ENCODE peak calls at places on chromosomes 2 and 18, in nine cellular contexts. W is tibial artery, F is NB4, D is HL-60, J is heart left ventricle, P is foreskin fibroblast, N is colonic mucosa, Z is choroid plexus epithelial cell, H is bronchial epithelial cell. X is an unnamed sample.

GRCh38 chr2:175251425-175252041 is 70.0 kb upstream of the ATP5MC3 start:
- DNase-seq in H (peak), J (no peak), P (peak), Z (peak), N (peak), D (peak), F (peak), W (no peak), X (peak)

GRCh38 chr2:98455494-98455976 is 10.9 kb downstream of the INPP4A start:
- DNase-seq in Z (peak), H (no peak), J (no peak), D (peak), F (peak), W (no peak), N (no peak), P (no peak), X (peak)

GRCh38 chr2:86048888-86049287 is 56.8 kb downstream of the POLR1A start:
- DNase-seq in N (no peak), P (no peak), W (no peak), J (no peak), Z (no peak), D (no peak), F (no peak), H (no peak), X (no peak)

GRCh38 chr2:188600536-188601210 is 309.0 kb downstream of the GULP1 start:
- DNase-seq in N (no peak), H (no peak), W (no peak), J (no peak), P (peak), Z (peak), F (no peak), D (no peak), X (no peak)

GRCh38 chr18:159037-159652 is 788 bp downstream of the USP14 start:
- DNase-seq in W (no peak), H (peak), N (no peak), D (peak), P (peak), Z (peak), J (no peak), F (peak), X (peak)

GRCh38 chr18:3466051-3466450 is 16.1 kb downstream of the TGIF1 start:
- DNase-seq in J (no peak), P (peak), W (no peak), N (no peak), H (peak), Z (peak), F (peak), D (peak), X (peak)

GRCh38 chr2:233486778-233487552 is 79.6 kb downstream of the USP40 start:
- DNase-seq in Z (peak), W (no peak), H (peak), N (no peak), P (peak), D (no peak), J (no peak), F (no peak), X (peak)

GRCh38 chr2:111168528-111168929 is 47.8 kb downstream of the BCL2L11 start:
- DNase-seq in F (peak), J (no peak), D (no peak), Z (peak), P (peak), H (peak), W (no peak), N (peak), X (peak)

GRCh38 chr2:86297382-86298147 is 39.9 kb downstream of the REEP1 start:
- DNase-seq in D (peak), Z (no peak), H (peak), J (no peak), P (no peak), N (peak), F (peak), W (no peak), X (no peak)

GRCh38 chr2:105761931-105762515 is 17.3 kb downstream of the NCK2 start:
- DNase-seq in P (no peak), D (no peak), N (no peak), F (no peak), J (no peak), H (no peak), W (no peak), Z (peak), X (no peak)

GRCh38 chr2:48343571-48344440 is 186.1 kb upstream of the STON1 start:
- DNase-seq in H (peak), N (no peak), D (no peak), W (no peak), J (no peak), F (no peak), P (peak), Z (peak), X (peak)

GRCh38 chr2:8546319-8547283 is 135.3 kb upstream of the ID2 start:
- DNase-seq in F (peak), W (no peak), P (no peak), N (peak), Z (no peak), J (no peak), H (no peak), D (peak), X (no peak)

GRCh38 chr2:135997380-135997779 is 12.0 kb upstream of the DARS1 start:
- DNase-seq in D (peak), H (no peak), J (peak), W (peak), P (no peak), F (peak), Z (no peak), N (no peak), X (no peak)

GRCh38 chr2:231604685-231605606 is 12.3 kb downstream of the TEX44 start:
- DNase-seq in P (peak), F (peak), H (peak), Z (peak), J (peak), D (peak), W (peak), N (peak), X (peak)

GRCh38 chr2:180907731-180908130 is 72.7 kb upstream of the UBE2E3 start:
- DNase-seq in H (peak), W (no peak), Z (peak), J (no peak), D (no peak), F (no peak), N (no peak), P (peak), X (peak)

GRCh38 chr18:7898181-7898580 is 331.1 kb downstream of the PTPRM start:
- DNase-seq in N (no peak), H (no peak), P (no peak), D (no peak), Z (no peak), J (no peak), F (no peak), W (no peak), X (no peak)

GRCh38 chr2:1091895-1092585 is 141.4 kb downstream of the SNTG2 start:
- DNase-seq in Z (no peak), N (no peak), W (no peak), H (peak), J (no peak), P (peak), D (no peak), F (no peak), X (no peak)

DNA sequence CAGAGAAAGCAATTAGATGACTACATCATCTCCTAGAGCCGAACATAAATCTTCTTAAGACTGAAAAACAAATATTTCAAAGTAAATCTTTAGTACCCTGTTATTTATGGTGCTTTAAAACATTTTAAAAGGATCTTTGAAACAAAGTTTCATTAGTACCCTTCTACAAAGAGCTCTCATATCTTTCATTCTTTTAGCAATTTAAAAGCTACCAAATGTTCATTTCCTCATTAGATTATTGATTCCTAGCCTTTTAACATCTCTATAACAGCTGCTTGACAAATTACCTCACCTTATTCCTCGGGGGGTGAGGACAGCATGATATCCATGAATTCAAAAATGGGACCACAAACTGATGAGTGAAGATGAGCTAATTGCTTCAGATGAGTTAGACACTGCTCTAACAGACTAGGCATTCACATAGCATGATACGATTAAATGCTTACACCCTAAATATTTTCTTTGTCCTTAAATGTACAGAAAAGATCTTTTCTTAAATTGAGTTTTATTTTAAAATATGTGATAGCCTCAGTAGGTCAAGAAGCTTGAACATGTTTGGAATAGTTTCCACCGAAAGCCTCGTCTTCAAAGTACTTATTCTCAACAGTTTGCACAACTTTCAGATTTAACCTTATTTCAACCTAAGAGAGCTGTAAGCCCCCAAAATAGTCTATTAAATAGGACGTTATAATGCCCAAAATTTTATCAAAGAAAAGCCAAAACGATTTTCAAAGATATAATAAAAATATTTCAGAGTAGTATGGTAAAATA is 2.1 kb downstream of the ATAD2B start:
- DNase-seq in W (no peak), H (no peak), Z (peak), N (no peak), P (no peak), F (peak), J (no peak), D (no peak), X (no peak)
- H3K4me3 ChIP-seq in W (peak), H (no peak), Z (peak), N (no peak), P (peak), F (peak), J (peak), D (peak), X (peak)

GRCh38 chr2:149573760-149574159 is 13.8 kb downstream of the MMADHC start:
- DNase-seq in N (no peak), D (no peak), W (no peak), H (no peak), J (no peak), Z (peak), F (peak), P (peak), X (peak)
- TF ChIP-seq CTCF in N (peak), D (no peak), W (peak), H (peak), J (peak), Z (peak), F (no peak), P (peak), X (peak)

DNA sequence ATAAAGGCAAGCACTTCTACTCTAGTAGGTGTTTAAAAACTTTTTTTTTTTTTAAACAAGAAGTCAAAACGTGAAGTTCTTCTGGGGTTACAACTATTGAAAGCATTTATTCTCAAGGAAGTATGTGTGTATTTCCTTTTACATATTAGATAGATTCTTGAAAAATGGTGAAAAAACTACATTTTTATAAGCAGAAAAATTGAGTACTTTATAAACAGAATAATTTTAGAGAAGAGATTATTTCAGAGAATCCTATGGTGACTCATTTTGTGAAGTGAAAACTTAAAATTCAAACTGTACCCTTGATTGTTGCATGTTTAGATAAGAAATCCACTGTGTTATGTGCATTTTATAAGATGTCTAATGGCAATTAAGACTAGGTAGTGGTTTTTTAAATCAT is 2.9 kb downstream of the EML4 start:
- DNase-seq in F (no peak), N (no peak), J (no peak), P (no peak), Z (no peak), W (no peak), D (no peak), H (no peak), X (no peak)
- H3K4me3 ChIP-seq in F (peak), N (no peak), J (no peak), P (peak), Z (peak), W (peak), D (no peak), H (no peak), X (peak)

GRCh38 chr2:116477229-116477628 is 1337.3 kb upstream of the DDX18 start:
- DNase-seq in F (no peak), J (no peak), N (no peak), P (no peak), H (no peak), W (no peak), Z (no peak), D (no peak), X (no peak)
- TF ChIP-seq CTCF in F (no peak), J (no peak), N (no peak), P (no peak), H (no peak), W (no peak), Z (no peak), D (no peak), X (no peak)